ENCODE peak calls at places on chromosomes 4 and X, in six cellular contexts. L is MM.1S, N is fibroblast of mammary gland, X is body of pancreas, H is hepatocyte, G is GM13977. Q is an unnamed sample.

GRCh38 chr4:16106956-16107355 is 23.1 kb upstream of the PROM1 start:
- DNase-seq in L (no peak), N (no peak), X (no peak), H (no peak), G (no peak), Q (no peak)

GRCh38 chr4:4672397-4672796 is 130.5 kb upstream of the STX18 start:
- DNase-seq in L (no peak), N (no peak), X (no peak), H (no peak), G (no peak), Q (peak; percentile 33)

GRCh38 chrX:15366507-15367352 is 17.5 kb downstream of the VEGFD start:
- DNase-seq in L (no peak), N (no peak), X (no peak), H (no peak), G (no peak), Q (no peak)

GRCh38 chr4:16225681-16225995 is 633 bp downstream of the TAPT1 start:
- DNase-seq in L (no peak), N (no peak), X (no peak), H (no peak), G (no peak), Q (no peak)

GRCh38 chr4:38856524-38857337 is at the start of gene TLR6:
- DNase-seq in L (peak; percentile 91), N (peak; percentile 59), X (peak; percentile 82), H (peak; percentile 84), G (peak; percentile 54), Q (peak; percentile 71)

GRCh38 chr4:69749771-69750170 is 10.6 kb downstream of the SULT1B1 start:
- DNase-seq in L (no peak), N (peak; percentile 62), X (no peak), H (no peak), G (no peak), Q (no peak)

GRCh38 chrX:36336746-36337145 is 417.2 kb downstream of the CFAP47 start:
- DNase-seq in L (no peak), N (no peak), X (no peak), H (no peak), G (no peak), Q (no peak)

GRCh38 chr4:32032136-32032672 is 1312.0 kb downstream of the PCDH7 start:
- DNase-seq in L (no peak), N (no peak), X (no peak), H (no peak), G (no peak), Q (no peak)

GRCh38 chr4:143273170-143273917 is 63.3 kb upstream of the GAB1 start:
- DNase-seq in L (no peak), N (no peak), X (no peak), H (no peak), G (no peak), Q (no peak)

GRCh38 chr4:15400276-15400675 is 27.6 kb upstream of the C1QTNF7 start:
- DNase-seq in L (no peak), N (no peak), X (no peak), H (no peak), G (no peak), Q (no peak)

GRCh38 chrX:103918050-103918449 is 44.4 kb upstream of the TMSB15B start:
- DNase-seq in L (peak; percentile 67), N (peak; percentile 61), X (peak; percentile 46), H (peak; percentile 71), G (peak; percentile 66), Q (peak; percentile 59)

GRCh38 chr4:147034372-147034771 is 88.7 kb upstream of the TTC29 start:
- DNase-seq in L (no peak), N (peak; percentile 43), X (peak; percentile 9), H (no peak), G (no peak), Q (no peak)

GRCh38 chr4:68748181-68748981 is 67.4 kb upstream of the UGT2B10 start:
- DNase-seq in L (no peak), N (no peak), X (no peak), H (peak; percentile 13), G (no peak), Q (no peak)

GRCh38 chr4:99180367-99181169 is 36.5 kb upstream of the ADH4 start:
- DNase-seq in L (no peak), N (peak; percentile 94), X (peak; percentile 36), H (peak; percentile 26), G (no peak), Q (no peak)

GRCh38 chr4:99219072-99219471 is at the start of gene ADH6:
- DNase-seq in L (no peak), N (no peak), X (peak; percentile 34), H (peak; percentile 70), G (no peak), Q (peak; percentile 38)

GRCh38 chr4:19936471-19936870 is 315.2 kb upstream of the SLIT2 start:
- DNase-seq in L (no peak), N (peak; percentile 73), X (no peak), H (no peak), G (no peak), Q (no peak)

GRCh38 chr4:73816814-73817213 is 19.7 kb upstream of the CXCL6 start:
- DNase-seq in L (peak; percentile 53), N (peak; percentile 94), X (peak; percentile 15), H (no peak), G (no peak), Q (no peak)

GRCh38 chr4:176507845-176508533 is 188.2 kb downstream of the SPCS3 start:
- DNase-seq in L (no peak), N (no peak), X (no peak), H (no peak), G (no peak), Q (no peak)

GRCh38 chr4:77010841-77011354 is 61.3 kb downstream of the SEPTIN11 start:
- DNase-seq in L (no peak), N (peak; percentile 93), X (no peak), H (no peak), G (no peak), Q (no peak)

DNA sequence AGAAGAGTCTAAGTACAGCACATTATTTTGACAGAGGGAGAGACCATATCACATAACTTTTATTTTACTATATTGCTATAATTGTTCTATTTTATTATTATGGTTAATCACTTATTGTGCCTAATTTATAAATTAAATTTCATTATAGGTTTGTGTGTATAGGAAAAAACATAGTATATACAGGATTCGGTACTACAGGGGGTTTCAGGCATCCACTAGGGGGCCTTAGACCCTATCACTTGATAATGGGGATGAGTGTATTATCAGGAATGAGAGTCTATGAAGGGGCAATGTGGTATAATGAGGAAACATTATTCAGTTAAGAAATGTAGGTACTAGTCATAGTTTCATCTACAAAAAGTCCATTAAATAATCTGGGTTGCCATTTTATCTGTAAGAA is 833.1 kb downstream of the C4orf33 start:
- DNase-seq in L (no peak), N (peak; percentile 1), X (no peak), H (peak; percentile 7), G (no peak), Q (no peak)
- TF ChIP-seq CTCF in L (peak; percentile 40), N (peak; percentile 29), X (no peak), H (peak; percentile 31), G (peak; percentile 49), Q (no peak)

GRCh38 chr4:40058121-40058520 is 1.5 kb downstream of the N4BP2 start:
- DNase-seq in L (no peak), N (peak; percentile 7), X (no peak), H (no peak), G (no peak), Q (no peak)

GRCh38 chr4:40055873-40056721 is 553 bp upstream of the N4BP2 start:
- DNase-seq in L (peak; percentile 78), N (peak; percentile 90), X (peak; percentile 76), H (peak; percentile 80), G (peak; percentile 75), Q (peak; percentile 74)

GRCh38 chr4:40055379-40055872 is 1.2 kb upstream of the N4BP2 start:
- DNase-seq in L (no peak), N (no peak), X (no peak), H (no peak), G (peak; percentile 69), Q (no peak)

GRCh38 chr4:40057540-40058091 is 966 bp downstream of the N4BP2 start:
- DNase-seq in L (peak; percentile 91), N (peak; percentile 97), X (peak; percentile 94), H (peak; percentile 91), G (peak; percentile 92), Q (peak; percentile 90)

DNA sequence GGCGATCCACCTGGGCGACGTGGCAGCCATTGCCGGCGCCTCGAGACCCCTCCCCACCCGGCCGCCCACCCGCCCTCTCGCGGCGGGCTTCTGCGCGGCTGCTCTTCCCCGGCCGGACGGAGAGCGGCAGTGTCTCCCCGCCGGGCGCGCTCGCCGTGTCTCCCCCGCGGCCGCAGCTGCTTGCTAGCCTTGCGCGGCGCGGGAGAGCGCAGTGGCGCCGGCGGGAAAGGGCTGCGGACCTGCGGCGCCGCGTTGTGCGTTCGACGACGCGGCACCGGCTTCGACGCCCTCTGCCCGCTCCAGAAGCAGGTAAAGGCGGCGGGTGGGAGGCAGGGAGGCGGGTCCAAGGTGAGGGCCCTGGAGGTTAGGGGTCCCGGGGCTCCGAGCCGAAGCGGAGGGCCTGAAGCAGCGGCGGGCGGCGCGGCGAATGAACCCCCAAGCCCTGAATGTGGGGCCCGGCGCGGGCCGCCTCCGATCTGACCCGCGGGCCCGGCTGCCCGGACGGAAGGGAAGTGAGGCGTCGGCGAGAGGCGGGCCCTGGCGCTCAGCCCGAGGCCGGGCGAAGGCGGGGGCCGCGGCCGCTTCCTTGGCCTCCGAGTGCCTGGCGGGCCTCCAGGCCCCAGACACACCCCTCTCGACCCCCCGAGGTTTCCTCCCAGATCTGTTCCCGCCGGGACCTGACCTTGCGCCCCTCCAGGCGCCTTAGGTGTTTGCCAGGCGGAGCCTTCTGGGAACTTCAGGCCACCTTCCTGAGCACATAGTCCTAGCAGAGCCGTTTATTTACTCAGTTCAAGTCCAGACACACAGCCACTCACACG is at the start of gene N4BP2:
- DNase-seq in L (peak; percentile 87), N (peak; percentile 82), X (peak; percentile 91), H (peak; percentile 94), G (peak; percentile 89), Q (peak; percentile 86)
- TF ChIP-seq CTCF in L (peak; percentile 57), N (no peak), X (peak; percentile 37), H (peak; percentile 76), G (peak; percentile 96), Q (peak; percentile 70)

GRCh38 chr4:104446431-104446925 is 48.2 kb downstream of the CXXC4 start:
- DNase-seq in L (no peak), N (no peak), X (no peak), H (no peak), G (no peak), Q (no peak)

GRCh38 chr4:104457308-104457981 is 37.2 kb downstream of the CXXC4 start:
- DNase-seq in L (peak; percentile 82), N (no peak), X (no peak), H (no peak), G (no peak), Q (no peak)

GRCh38 chr4:104447346-104447745 is 47.3 kb downstream of the CXXC4 start:
- DNase-seq in L (no peak), N (no peak), X (no peak), H (no peak), G (no peak), Q (no peak)

GRCh38 chr4:104449537-104449936 is 45.2 kb downstream of the CXXC4 start:
- DNase-seq in L (no peak), N (no peak), X (no peak), H (no peak), G (no peak), Q (no peak)

DNA sequence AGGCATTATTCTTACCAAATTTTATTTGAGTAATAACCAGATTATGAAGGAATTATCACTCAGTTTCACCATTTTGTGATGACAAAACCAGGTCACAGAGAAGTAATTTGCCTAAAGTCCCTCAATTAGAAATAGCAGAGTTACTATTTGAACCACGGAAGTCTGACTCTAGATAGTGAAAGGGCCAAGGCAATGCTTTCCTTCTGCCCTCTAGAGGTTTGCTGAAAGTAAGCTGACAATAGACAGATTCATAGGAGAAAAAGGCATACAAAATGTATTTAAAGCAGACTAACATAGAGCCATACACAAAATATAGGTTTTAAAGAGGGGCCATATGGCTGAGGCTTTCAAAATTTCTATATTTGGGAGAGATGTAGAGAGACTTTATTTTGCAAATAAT is 43.1 kb downstream of the CXXC4 start:
- DNase-seq in L (peak; percentile 64), N (peak; percentile 14), X (peak; percentile 13), H (peak; percentile 40), G (peak; percentile 4), Q (no peak)
- TF ChIP-seq CTCF in L (peak; percentile 69), N (peak; percentile 43), X (peak; percentile 57), H (peak; percentile 59), G (peak; percentile 30), Q (no peak)

GRCh38 chr4:11111370-11111769 is 317.3 kb downstream of the HS3ST1 start:
- DNase-seq in L (no peak), N (no peak), X (no peak), H (no peak), G (no peak), Q (no peak)
- TF ChIP-seq CTCF in L (no peak), N (no peak), X (no peak), H (no peak), G (no peak), Q (no peak)

Q was measured in colonic mucosa.